ENCODE peak calls at places on chromosomes 2 and 18, in four cellular contexts. B is endothelial cell of umbilical vein, C is GM12878, M is K562. S is an unnamed sample.

GRCh38 chr2:221779614-221780067 is 207.5 kb upstream of the EPHA4 start:
- DNase-seq in B (peak; percentile 91), C (no peak), M (no peak), S (no peak)

GRCh38 chr2:790634-791245 is 113.5 kb upstream of the TMEM18 start:
- DNase-seq in B (no peak), C (no peak), M (no peak), S (no peak)

GRCh38 chr18:79199691-79200374 is 130.6 kb downstream of the ATP9B start:
- DNase-seq in B (no peak), C (no peak), M (no peak), S (peak; percentile 40)

GRCh38 chr18:35524236-35524635 is 26.5 kb upstream of the INO80C start:
- DNase-seq in B (no peak), C (no peak), M (no peak), S (no peak)

GRCh38 chr2:38539086-38539485 is 63.6 kb downstream of the HNRNPLL start:
- DNase-seq in B (no peak), C (no peak), M (no peak), S (no peak)

GRCh38 chr18:43279015-43279758 is 1.9 kb upstream of the SYT4 start:
- DNase-seq in B (no peak), C (no peak), M (no peak), S (no peak)

GRCh38 chr2:157894694-157895450 is 18.7 kb upstream of the ACVR1 start:
- DNase-seq in B (no peak), C (no peak), M (no peak), S (peak; percentile 13)

GRCh38 chr18:52007109-52007508 is 332.9 kb upstream of the DCC start:
- DNase-seq in B (no peak), C (no peak), M (no peak), S (no peak)

GRCh38 chr2:78568921-78569320 is 456.6 kb upstream of the REG3G start:
- DNase-seq in B (no peak), C (no peak), M (no peak), S (no peak)
- H3K4me1 ChIP-seq in B (no peaks in the 10 kb centered on the region), C (no peaks in the 10 kb centered on the region), M (no peaks in the 10 kb centered on the region), S (no peaks in the 10 kb centered on the region)

DNA sequence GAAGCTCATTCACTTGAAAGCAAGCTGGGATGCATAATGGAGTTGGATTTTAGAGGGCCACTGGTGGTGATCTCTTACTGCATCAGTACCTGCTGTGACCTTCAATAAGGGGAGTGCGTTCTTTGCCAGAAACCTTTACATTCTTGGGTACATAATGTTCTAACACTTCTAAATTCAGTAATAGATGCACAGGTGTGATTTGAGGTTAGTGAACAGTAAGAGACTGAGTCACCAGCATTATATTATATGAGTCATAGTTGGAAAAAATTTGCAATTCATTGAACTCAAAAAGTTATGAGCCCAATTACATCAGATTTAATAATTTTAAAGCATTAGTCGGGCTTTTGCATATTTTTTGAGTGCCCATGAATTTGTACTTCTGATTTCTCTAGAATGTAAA is 803.3 kb downstream of the ADCYAP1 start:
- DNase-seq in B (no peak), C (no peak), M (no peak), S (no peak)
- TF ChIP-seq POLR2AphosphoS5 in B (no peak), C (no peak), M (no peak), S (no peak)

DNA sequence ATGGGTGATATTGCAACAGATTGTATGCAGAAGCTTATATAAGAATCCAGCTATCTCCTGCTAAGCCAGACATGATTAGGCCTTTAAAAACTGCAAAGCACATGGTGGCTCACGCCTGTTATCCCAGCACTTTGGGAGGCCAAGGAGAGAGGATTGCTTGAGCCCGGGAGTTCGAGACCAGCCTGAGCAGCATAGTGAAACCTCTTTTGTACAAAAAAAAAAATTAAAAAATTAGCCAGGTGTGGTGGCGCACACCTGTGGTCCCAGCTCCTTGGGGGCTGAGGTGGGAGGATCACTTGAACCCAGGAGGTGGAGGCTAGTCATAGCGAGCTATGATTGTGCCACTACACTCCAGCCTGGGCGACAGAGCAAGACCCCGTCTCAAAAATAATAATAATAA is 204.6 kb downstream of the TNS1 start:
- DNase-seq in B (no peak), C (no peak), M (no peak), S (no peak)
- H3K4me1 ChIP-seq in B (no peaks in the 10 kb centered on the region), C (peaks cover 4% of the 10 kb centered on the region), M (peaks cover 14% of the 10 kb centered on the region), S (no peaks in the 10 kb centered on the region)

DNA sequence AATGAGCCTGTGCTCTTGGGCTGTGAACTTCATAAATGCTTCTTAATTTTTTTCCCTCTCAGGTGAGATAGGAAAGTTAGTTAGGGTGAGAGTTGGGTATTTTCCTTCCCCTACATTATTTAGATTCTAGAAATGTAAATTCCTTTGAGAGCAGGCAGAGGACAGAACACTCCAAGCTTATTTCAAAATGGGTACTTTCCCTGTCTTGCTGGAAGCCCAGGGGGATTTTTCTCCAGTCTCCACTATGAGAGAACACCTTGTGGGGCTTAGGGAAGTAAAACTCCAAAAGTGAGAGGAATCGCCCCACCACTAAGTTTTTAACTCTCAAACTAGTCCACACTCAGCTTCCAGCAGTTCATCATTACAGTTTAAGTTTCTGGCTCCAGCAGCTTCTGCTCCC is 253.2 kb upstream of the CTAGE1 start:
- DNase-seq in B (no peak), C (peak; percentile 19), M (no peak), S (no peak)
- TF ChIP-seq POLR2AphosphoS5 in B (no peak), C (no peak), M (no peak), S (no peak)

GRCh38 chr2:126660068-126660467 is 4.1 kb downstream of the GYPC start:
- DNase-seq in B (no peak), C (no peak), M (no peak), S (no peak)
- H3K4me1 ChIP-seq in B (peaks cover 28% of the 10 kb centered on the region), C (peaks cover 58% of the 10 kb centered on the region), M (peaks cover 70% of the 10 kb centered on the region), S (no peaks in the 10 kb centered on the region)

DNA sequence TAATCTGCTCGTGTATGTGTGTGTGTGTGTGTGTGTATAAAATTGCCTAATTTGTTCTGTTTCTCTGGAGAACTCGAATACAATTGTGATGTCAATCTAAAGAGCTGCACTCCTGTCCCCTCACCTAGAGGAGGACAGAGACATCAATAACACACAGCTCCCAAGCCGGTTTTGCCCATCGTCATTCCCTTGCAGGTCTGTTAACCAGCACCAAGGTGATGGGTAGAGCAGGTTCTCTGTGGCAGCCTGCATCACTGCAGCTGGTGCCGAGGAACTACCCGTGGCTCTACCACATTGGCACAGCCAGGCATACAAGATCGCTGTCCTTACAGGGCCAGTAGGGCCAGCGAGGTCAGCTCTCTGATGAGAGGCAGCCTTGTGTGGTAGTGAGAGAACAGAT is 41.0 kb downstream of the LBH start:
- DNase-seq in B (no peak), C (no peak), M (no peak), S (no peak)
- TF ChIP-seq POLR2AphosphoS5 in B (no peak), C (no peak), M (no peak), S (no peak)

DNA sequence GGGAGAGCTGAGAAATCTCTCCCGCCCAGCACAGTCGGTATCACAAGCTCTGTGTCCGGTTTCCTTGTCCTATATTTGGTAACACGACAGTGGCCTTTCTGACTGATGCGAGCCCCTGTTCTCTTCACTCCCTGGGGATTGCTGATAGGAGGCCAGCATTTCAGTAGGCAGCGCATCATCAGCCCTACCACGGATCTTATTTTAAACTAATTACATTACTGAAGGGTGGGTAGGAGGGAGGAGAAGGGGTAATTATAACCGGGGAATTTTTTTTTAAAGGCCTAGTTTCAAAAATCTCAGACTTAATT is 125.6 kb upstream of the LGALSL start:
- DNase-seq in B (no peak), C (peak; percentile 51), M (no peak), S (no peak)
- H3K4me1 ChIP-seq in B (peaks cover 14% of the 10 kb centered on the region), C (peaks cover 45% of the 10 kb centered on the region), M (no peaks in the 10 kb centered on the region), S (peaks cover 5% of the 10 kb centered on the region)

GRCh38 chr18:62741118-62741566 is 25.8 kb downstream of the PHLPP1 start:
- DNase-seq in B (peak; percentile 47), C (no peak), M (peak; percentile 70), S (peak; percentile 73)
- TF ChIP-seq POLR2AphosphoS5 in B (no peak), C (no peak), M (no peak), S (peak; percentile 70)

GRCh38 chr2:199456383-199457146 is 1.2 kb downstream of the SATB2 start:
- DNase-seq in B (no peak), C (no peak), M (peak; percentile 46), S (no peak)
- H3K4me1 ChIP-seq in B (peaks cover 8% of the 10 kb centered on the region), C (no peaks in the 10 kb centered on the region), M (peaks cover 2% of the 10 kb centered on the region), S (no peaks in the 10 kb centered on the region)

GRCh38 chr2:8298783-8299182 is 383.1 kb upstream of the ID2 start:
- DNase-seq in B (no peak), C (no peak), M (no peak), S (no peak)
- TF ChIP-seq POLR2AphosphoS5 in B (no peak), C (no peak), M (no peak), S (no peak)